ENCODE peak calls at places on chromosomes 1 and 21, in ten cellular contexts. J, Y, R, W, Z, L, E, O, V and D are unnamed samples.

GRCh38 chr1:224116131-224116530 is 2.2 kb downstream of the FBXO28 start:
- DNase-seq in E (no peak), W (no peak), Z (peak; percentile 20), J (no peak), V (peak; percentile 76), R (no peak), L (no peak), Y (no peak), O (no peak), D (peak; percentile 33)

GRCh38 chr1:40853113-40853999 is 8.8 kb downstream of the CITED4 start:
- DNase-seq in O (no peak), Z (no peak), L (no peak), J (no peak), E (no peak), V (no peak), W (no peak), R (no peak), Y (no peak), D (no peak)

GRCh38 chr1:30844631-30845030 is 63.9 kb downstream of the SDC3 start:
- DNase-seq in Z (no peak), V (no peak), L (no peak), Y (no peak), R (no peak), J (no peak), E (no peak), O (no peak), W (no peak), D (no peak)

GRCh38 chr21:25568230-25568629 is 39.1 kb downstream of the MRPL39 start:
- DNase-seq in Z (no peak), R (no peak), Y (no peak), J (no peak), L (peak; percentile 39), O (no peak), E (no peak), W (no peak), V (peak; percentile 26), D (peak; percentile 23)

GRCh38 chr1:94863297-94863911 is 43.2 kb downstream of the SLC44A3 start:
- DNase-seq in J (peak; percentile 51), R (no peak), V (peak; percentile 52), E (no peak), Y (no peak), L (no peak), W (no peak), Z (no peak), O (peak; percentile 35), D (peak; percentile 83)

GRCh38 chr1:186849271-186849671 is 20.5 kb downstream of the PLA2G4A start:
- DNase-seq in O (no peak), R (no peak), J (no peak), Z (no peak), L (no peak), W (peak; percentile 13), E (no peak), V (no peak), Y (no peak), D (no peak)

GRCh38 chr21:46193829-46194373 is 9.6 kb upstream of the SPATC1L start:
- DNase-seq in R (no peak), O (no peak), J (no peak), E (no peak), Y (no peak), L (no peak), V (no peak), W (no peak), Z (no peak), D (no peak)

GRCh38 chr1:153610334-153611023 is 2.5 kb downstream of the S100A16 start:
- DNase-seq in J (no peak), L (no peak), E (no peak), O (no peak), W (no peak), V (no peak), Z (no peak), Y (no peak), R (no peak), D (no peak)

GRCh38 chr1:153841463-153841994 is 66.3 kb downstream of the SLC27A3 start:
- DNase-seq in V (no peak), L (no peak), W (no peak), Z (no peak), R (no peak), J (no peak), Y (no peak), E (no peak), O (no peak), D (peak; percentile 20)

GRCh38 chr1:239386453-239387303 is at the start of gene CHRM3:
- DNase-seq in W (peak; percentile 15), Z (no peak), L (peak; percentile 79), J (peak; percentile 29), Y (no peak), E (peak; percentile 45), R (no peak), O (peak; percentile 20), V (no peak), D (no peak)

GRCh38 chr1:224544276-224544675 is 71.8 kb upstream of the CNIH3 start:
- DNase-seq in J (no peak), W (no peak), Y (no peak), V (no peak), Z (no peak), E (no peak), O (no peak), R (no peak), L (no peak), D (peak; percentile 80)

GRCh38 chr1:211643324-211644212 is 31.9 kb downstream of the NEK2 start:
- DNase-seq in Z (no peak), O (peak; percentile 89), R (no peak), W (no peak), Y (no peak), V (peak; percentile 42), L (peak; percentile 22), J (no peak), E (no peak), D (peak; percentile 49)

GRCh38 chr1:202304370-202304769 is 37.4 kb downstream of the UBE2T start:
- DNase-seq in V (no peak), J (no peak), W (no peak), L (no peak), O (no peak), Z (no peak), R (no peak), Y (no peak), E (no peak), D (no peak)

GRCh38 chr1:109207472-109208103 is 6.1 kb upstream of the SARS1 start:
- DNase-seq in Y (no peak), O (no peak), V (no peak), Z (no peak), J (no peak), W (no peak), R (no peak), L (no peak), E (no peak), D (no peak)

GRCh38 chr1:166133857-166134256 is 32.9 kb downstream of the FAM78B start:
- DNase-seq in V (no peak), L (no peak), R (no peak), E (no peak), O (no peak), Z (no peak), Y (no peak), J (no peak), W (no peak), D (no peak)

GRCh38 chr1:209614906-209615305 is 31.4 kb downstream of the CAMK1G start:
- DNase-seq in Y (no peak), R (no peak), L (no peak), Z (no peak), O (no peak), J (no peak), V (no peak), E (no peak), W (no peak), D (no peak)

GRCh38 chr1:18907021-18907913 is 4.9 kb upstream of the ALDH4A1 start:
- DNase-seq in Z (peak; percentile 65), V (peak; percentile 44), Y (no peak), E (peak; percentile 58), L (peak; percentile 60), W (peak; percentile 78), O (peak; percentile 68), R (peak; percentile 24), J (peak; percentile 64), D (peak; percentile 35)

GRCh38 chr1:77905603-77906002 is 17.2 kb downstream of the NEXN start:
- DNase-seq in E (no peak), L (no peak), Y (no peak), J (no peak), Z (no peak), V (no peak), O (no peak), W (no peak), R (no peak), D (no peak)

GRCh38 chr1:197738927-197739326 is 36.4 kb downstream of the DENND1B start:
- DNase-seq in Z (no peak), R (no peak), O (no peak), J (no peak), V (no peak), E (no peak), Y (no peak), L (no peak), W (no peak), D (no peak)

GRCh38 chr1:162982364-162982763 is 86.8 kb upstream of the RGS4 start:
- DNase-seq in W (no peak), E (no peak), O (no peak), L (no peak), J (no peak), R (no peak), V (no peak), Y (no peak), Z (no peak), D (no peak)

GRCh38 chr1:115137191-115137590 is 47.9 kb upstream of the TSPAN2 start:
- DNase-seq in J (no peak), E (no peak), Z (no peak), W (no peak), V (no peak), Y (no peak), O (no peak), L (no peak), R (no peak), D (no peak)

GRCh38 chr1:67615886-67616285 is 69.1 kb upstream of the GADD45A start:
- DNase-seq in V (no peak), J (no peak), O (no peak), E (no peak), Y (no peak), R (no peak), Z (no peak), L (no peak), W (no peak), D (no peak)

GRCh38 chr1:236027096-236027495 is 37.8 kb downstream of the NID1 start:
- DNase-seq in O (no peak), J (no peak), L (no peak), R (no peak), E (no peak), V (no peak), Y (no peak), W (no peak), Z (no peak), D (no peak)

GRCh38 chr1:109498161-109498801 is 4.4 kb downstream of the CYB561D1 start:
- DNase-seq in Z (peak; percentile 53), O (no peak), L (peak; percentile 69), E (peak; percentile 71), Y (no peak), V (peak; percentile 41), J (no peak), R (no peak), W (no peak), D (no peak)

GRCh38 chr1:41400235-41400634 is 39.0 kb downstream of the FOXO6 start:
- DNase-seq in O (no peak), R (no peak), L (no peak), J (no peak), V (no peak), Z (no peak), Y (no peak), W (no peak), E (no peak), D (no peak)

GRCh38 chr1:75188892-75189291 is 54.7 kb downstream of the LHX8 start:
- DNase-seq in E (no peak), O (no peak), Y (no peak), Z (no peak), V (no peak), J (no peak), L (no peak), W (no peak), R (no peak), D (peak; percentile 94)

GRCh38 chr21:46229923-46230260 is 1.3 kb upstream of the LSS start:
- DNase-seq in J (no peak), W (no peak), R (no peak), E (no peak), Y (no peak), L (no peak), O (no peak), Z (no peak), V (no peak), D (no peak)

GRCh38 chr1:50427086-50427817 is 4.0 kb upstream of the DMRTA2 start:
- DNase-seq in R (no peak), O (no peak), J (no peak), Y (no peak), W (no peak), L (no peak), Z (peak; percentile 20), E (no peak), V (no peak), D (no peak)